ENCODE peak calls at places on chromosomes 1 and 21, in six cellular contexts. A is neural progenitor cell, K is GM23338, S is Karpas-422, C is fibroblast of lung, R is HCT116. F is an unnamed sample. For H3K79me2, the result is how much of the 10 kb centered on the place peaks cover.

GRCh38 chr1:218281285-218281684 is 3.8 kb upstream of the RRP15 start:
- DNase-seq in A (no peak), K (no peak), S (no peak), C (no peak), R (no peak), F (no peak)

GRCh38 chr1:159921700-159922498 is 3.4 kb downstream of the TAGLN2 start:
- DNase-seq in A (no peak), K (no peak), S (no peak), C (peak), R (no peak), F (no peak)

GRCh38 chr1:223374064-223374610 is 10.2 kb upstream of the SUSD4 start:
- DNase-seq in A (no peak), K (peak), S (no peak), C (no peak), R (no peak), F (no peak)

GRCh38 chr1:161182214-161182613 is 4.9 kb upstream of the B4GALT3 start:
- DNase-seq in A (no peak), K (no peak), S (no peak), C (peak), R (no peak), F (no peak)

GRCh38 chr1:24391882-24392603 is 21.5 kb downstream of the STPG1 start:
- DNase-seq in A (peak), K (peak), S (peak), C (peak), R (no peak), F (no peak)

GRCh38 chr1:212655668-212656440 is 43.8 kb downstream of the BATF3 start:
- DNase-seq in A (no peak), K (no peak), S (no peak), C (no peak), R (peak), F (peak)

GRCh38 chr1:195697130-195697529 is 911.1 kb downstream of the KCNT2 start:
- DNase-seq in A (no peak), K (no peak), S (no peak), C (no peak), R (no peak), F (no peak)

GRCh38 chr1:201009967-201010645 is 13.4 kb downstream of the KIF21B start:
- DNase-seq in A (peak), K (peak), S (no peak), C (no peak), R (no peak), F (no peak)

GRCh38 chr1:212526111-212526491 is 82.5 kb upstream of the ATF3 start:
- DNase-seq in A (no peak), K (no peak), S (no peak), C (no peak), R (no peak), F (no peak)

GRCh38 chr1:11417162-11417561 is 61.8 kb upstream of the DISP3 start:
- DNase-seq in A (no peak), K (no peak), S (no peak), C (no peak), R (no peak), F (no peak)

GRCh38 chr1:87495870-87496269 is 167.2 kb downstream of the LMO4 start:
- DNase-seq in A (no peak), K (no peak), S (no peak), C (no peak), R (no peak), F (no peak)

GRCh38 chr1:197269053-197269452 is 1.0 kb downstream of the CRB1 start:
- DNase-seq in A (peak), K (no peak), S (no peak), C (no peak), R (no peak), F (no peak)

GRCh38 chr1:219797683-219798082 is 130.7 kb downstream of the SLC30A10 start:
- DNase-seq in A (no peak), K (no peak), S (no peak), C (no peak), R (no peak), F (no peak)

GRCh38 chr1:221714227-221715116 is 27.4 kb downstream of the DUSP10 start:
- DNase-seq in A (peak), K (peak), S (no peak), C (no peak), R (no peak), F (no peak)

GRCh38 chr21:29334717-29335428 is 36.2 kb downstream of the BACH1 start:
- DNase-seq in A (no peak), K (no peak), S (no peak), C (peak), R (no peak), F (no peak)

GRCh38 chr1:229781453-229781852 is 155.4 kb downstream of the URB2 start:
- DNase-seq in A (no peak), K (peak), S (no peak), C (no peak), R (peak), F (no peak)

GRCh38 chr1:224632921-224633321 is 16.8 kb downstream of the CNIH3 start:
- DNase-seq in A (peak), K (peak), S (no peak), C (no peak), R (no peak), F (no peak)

GRCh38 chr1:38038836-38039235 is 7.8 kb downstream of the POU3F1 start:
- DNase-seq in A (no peak), K (no peak), S (no peak), C (no peak), R (no peak), F (no peak)

GRCh38 chr1:7940745-7941436 is at the start of gene TNFRSF9:
- DNase-seq in A (no peak), K (no peak), S (no peak), C (no peak), R (no peak), F (no peak)

GRCh38 chr1:221076467-221076866 is 197.2 kb downstream of the HLX start:
- DNase-seq in A (no peak), K (no peak), S (no peak), C (peak), R (no peak), F (no peak)

GRCh38 chr1:38804062-38804886 is 55.3 kb downstream of the RRAGC start:
- DNase-seq in A (peak), K (peak), S (no peak), C (no peak), R (no peak), F (no peak)

GRCh38 chr1:188241629-188242028 is 1412.9 kb downstream of the PLA2G4A start:
- DNase-seq in A (no peak), K (no peak), S (no peak), C (no peak), R (no peak), F (no peak)

GRCh38 chr1:98817830-98818229 is 156.3 kb downstream of the SNX7 start:
- DNase-seq in A (no peak), K (no peak), S (no peak), C (no peak), R (no peak), F (no peak)

GRCh38 chr1:178282949-178283367 is 189.1 kb downstream of the RASAL2 start:
- DNase-seq in A (no peak), K (peak), S (no peak), C (peak), R (peak), F (no peak)

GRCh38 chr1:188652678-188653077 is 1823.9 kb downstream of the PLA2G4A start:
- DNase-seq in A (no peak), K (no peak), S (no peak), C (peak), R (no peak), F (no peak)

GRCh38 chr1:41454406-41454805 is 30.1 kb downstream of the EDN2 start:
- DNase-seq in A (no peak), K (no peak), S (no peak), C (peak), R (no peak), F (no peak)

GRCh38 chr1:171999756-172000155 is 158.5 kb downstream of the DNM3 start:
- DNase-seq in A (no peak), K (no peak), S (no peak), C (no peak), R (no peak), F (peak)

GRCh38 chr1:234473123-234473522 is 5.9 kb downstream of the TARBP1 start:
- DNase-seq in A (no peak), K (no peak), S (no peak), C (no peak), R (no peak), F (no peak)

GRCh38 chr1:43503534-43503933 is 27.1 kb upstream of the PTPRF start:
- DNase-seq in A (no peak), K (no peak), S (no peak), C (no peak), R (no peak), F (no peak)

GRCh38 chr1:71542155-71542554 is 461.3 kb upstream of the ZRANB2 start:
- DNase-seq in A (no peak), K (no peak), S (no peak), C (no peak), R (no peak), F (no peak)

GRCh38 chr1:26780344-26780957 is 7.3 kb upstream of the PIGV start:
- DNase-seq in A (no peak), K (no peak), S (no peak), C (no peak), R (no peak), F (no peak)

GRCh38 chr1:182520746-182521145 is 68.3 kb downstream of the RNASEL start:
- DNase-seq in A (no peak), K (no peak), S (no peak), C (peak), R (no peak), F (no peak)

GRCh38 chr1:154386643-154387352 is 18.3 kb upstream of the IL6R start:
- DNase-seq in A (no peak), K (no peak), S (peak), C (no peak), R (no peak), F (no peak)

GRCh38 chr1:160460214-160460642 is 59.9 kb downstream of the VANGL2 start:
- DNase-seq in A (no peak), K (no peak), S (peak), C (no peak), R (no peak), F (no peak)

GRCh38 chr1:114729782-114730181 is 13.2 kb upstream of the NRAS start:
- DNase-seq in A (no peak), K (no peak), S (no peak), C (no peak), R (no peak), F (no peak)
- H3K79me2 ChIP-seq in A (half or more), K (half or more), S (half or more), C (under half), R (half or more), F (under half)

DNA sequence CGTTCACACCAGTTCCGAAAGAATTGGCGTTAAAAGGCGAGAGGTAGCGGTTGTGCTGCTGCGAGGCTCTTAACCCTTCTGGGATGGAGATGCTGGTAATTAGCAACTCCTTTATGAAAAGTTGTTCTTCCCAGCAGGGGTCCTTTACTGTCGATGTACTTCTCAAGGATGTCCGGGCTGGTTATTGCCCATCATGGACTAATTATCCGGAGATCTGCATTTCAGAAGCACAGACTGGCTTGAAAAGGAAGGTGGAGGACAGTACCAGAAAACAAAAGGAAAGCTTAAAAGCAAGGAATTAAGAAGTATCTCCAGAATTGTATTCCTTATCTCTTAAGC is 1.4 kb downstream of the AK4 start:
- DNase-seq in A (peak), K (peak), S (no peak), C (no peak), R (no peak), F (no peak)
- H3K79me2 ChIP-seq in A (under half), K (under half), S (under half), C (under half), R (half or more), F (under half)

DNA sequence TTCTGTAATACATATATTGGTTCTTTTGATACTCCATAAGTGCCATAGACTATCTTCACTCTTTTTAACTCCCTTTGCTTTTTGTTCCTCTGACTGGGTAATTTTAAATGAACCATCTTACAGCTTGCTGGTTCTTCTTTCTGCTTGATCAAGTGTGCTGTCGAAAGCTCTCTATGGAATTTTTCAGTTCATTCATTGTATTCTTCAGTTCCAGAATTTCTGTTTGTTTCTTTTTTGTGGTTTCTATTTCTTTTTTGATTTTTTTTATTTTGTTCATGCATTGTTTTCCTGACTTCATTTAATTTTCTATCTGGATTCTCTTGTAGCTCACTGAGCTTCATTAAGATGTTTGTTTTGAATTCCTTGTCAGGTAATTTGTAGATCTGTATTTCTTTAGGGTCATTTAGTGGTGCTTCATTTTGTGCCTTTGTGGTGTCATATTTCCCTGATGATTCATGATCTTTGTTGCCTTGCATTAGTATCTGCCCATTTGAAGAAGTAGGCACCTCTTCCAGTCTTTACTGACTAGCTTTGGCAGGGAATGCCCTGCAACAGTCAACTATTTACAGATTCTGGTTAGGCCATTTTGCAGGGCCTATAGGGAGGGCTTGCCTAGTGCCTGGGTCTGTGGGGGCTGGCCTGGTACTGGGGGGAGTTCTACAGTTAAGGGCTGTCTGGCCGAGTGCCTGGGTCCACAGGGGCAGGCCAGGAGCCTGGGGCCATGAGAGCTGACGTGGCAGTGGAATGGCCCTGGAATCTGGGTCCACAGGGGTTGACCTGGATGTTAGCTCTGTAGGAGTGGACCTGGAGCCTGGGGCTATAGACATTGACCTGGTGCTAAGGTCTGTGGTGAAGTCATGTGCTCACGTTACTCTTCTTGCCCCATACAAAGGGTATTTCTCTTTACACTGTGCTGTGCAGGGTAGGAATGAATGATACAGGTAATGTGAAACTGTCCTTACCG is 89.7 kb downstream of the MAGI3 start:
- DNase-seq in A (no peak), K (no peak), S (no peak), C (peak), R (no peak), F (no peak)
- H3K79me2 ChIP-seq in A (under half), K (under half), S (under half), C (under half), R (under half), F (under half)

GRCh38 chr1:25549273-25550154 is 6.1 kb downstream of the LDLRAP1 start:
- DNase-seq in A (no peak), K (no peak), S (peak), C (no peak), R (peak), F (peak)

GRCh38 chr1:25553749-25554425 is 10.5 kb downstream of the LDLRAP1 start:
- DNase-seq in A (no peak), K (no peak), S (no peak), C (no peak), R (no peak), F (no peak)

GRCh38 chr1:25550155-25550506 is 6.7 kb downstream of the LDLRAP1 start:
- DNase-seq in A (no peak), K (no peak), S (no peak), C (no peak), R (no peak), F (no peak)

GRCh38 chr1:25548601-25549000 is 5.2 kb downstream of the LDLRAP1 start:
- DNase-seq in A (no peak), K (no peak), S (no peak), C (no peak), R (no peak), F (no peak)

GRCh38 chr1:25550683-25551310 is 7.4 kb downstream of the LDLRAP1 start:
- DNase-seq in A (no peak), K (no peak), S (no peak), C (peak), R (no peak), F (no peak)
- H3K79me2 ChIP-seq in A (under half), K (under half), S (under half), C (under half), R (under half), F (under half)

GRCh38 chr21:43721939-43722338 is 3.0 kb downstream of the PDXK start:
- DNase-seq in A (no peak), K (no peak), S (no peak), C (no peak), R (no peak), F (no peak)

GRCh38 chr21:43720539-43721224 is 1.8 kb downstream of the PDXK start:
- DNase-seq in A (no peak), K (no peak), S (no peak), C (no peak), R (no peak), F (no peak)

GRCh38 chr21:43719748-43720538 is 1.0 kb downstream of the PDXK start:
- DNase-seq in A (peak), K (no peak), S (peak), C (no peak), R (no peak), F (no peak)

GRCh38 chr21:43718872-43719747 is at the start of gene PDXK:
- DNase-seq in A (peak), K (peak), S (peak), C (peak), R (peak), F (no peak)

GRCh38 chr21:43721225-43721605 is 2.3 kb downstream of the PDXK start:
- DNase-seq in A (no peak), K (no peak), S (no peak), C (no peak), R (no peak), F (no peak)
- H3K79me2 ChIP-seq in A (under half), K (half or more), S (half or more), C (under half), R (half or more), F (half or more)

GRCh38 chr1:186897008-186897407 is 68.3 kb downstream of the PLA2G4A start:
- DNase-seq in A (no peak), K (no peak), S (no peak), C (no peak), R (no peak), F (no peak)
- H3K79me2 ChIP-seq in A (under half), K (under half), S (under half), C (under half), R (under half), F (under half)

GRCh38 chr1:12544357-12544756 is 73.7 kb downstream of the DHRS3 start:
- DNase-seq in A (no peak), K (no peak), S (no peak), C (no peak), R (no peak), F (no peak)
- H3K79me2 ChIP-seq in A (under half), K (under half), S (under half), C (under half), R (under half), F (under half)

GRCh38 chr1:6538958-6539357 is 15.4 kb downstream of the NOL9 start:
- DNase-seq in A (no peak), K (no peak), S (no peak), C (peak), R (no peak), F (no peak)

GRCh38 chr1:6534248-6534647 is 20.1 kb downstream of the NOL9 start:
- DNase-seq in A (no peak), K (no peak), S (no peak), C (no peak), R (no peak), F (no peak)

GRCh38 chr1:6530504-6531160 is 23.7 kb downstream of the NOL9 start:
- DNase-seq in A (no peak), K (no peak), S (no peak), C (no peak), R (no peak), F (no peak)

GRCh38 chr1:6535214-6535613 is 19.1 kb downstream of the NOL9 start:
- DNase-seq in A (no peak), K (no peak), S (no peak), C (no peak), R (no peak), F (no peak)

GRCh38 chr1:6536291-6536690 is 18.0 kb downstream of the NOL9 start:
- DNase-seq in A (no peak), K (no peak), S (peak), C (no peak), R (no peak), F (no peak)
- H3K79me2 ChIP-seq in A (under half), K (under half), S (under half), C (under half), R (half or more), F (under half)

GRCh38 chr1:225653463-225654276 is 747 bp upstream of the ENAH start:
- DNase-seq in A (peak), K (peak), S (no peak), C (peak), R (no peak), F (no peak)
- H3K79me2 ChIP-seq in A (under half), K (under half), S (under half), C (under half), R (under half), F (under half)

GRCh38 chr1:5951846-5952410 is 40.3 kb downstream of the NPHP4 start:
- DNase-seq in A (no peak), K (no peak), S (no peak), C (no peak), R (no peak), F (no peak)
- H3K79me2 ChIP-seq in A (under half), K (under half), S (under half), C (under half), R (under half), F (under half)